ENCODE peak calls at places on chromosome 1, in eight cellular contexts. One of them, this sample, is unnamed.

GRCh38 chr1:189774721-189775287 is 702.9 kb downstream of the BRINP3 start:
- DNase-seq in T-cell: no peak
- DNase-seq in lower leg skin: no peak
- DNase-seq in GM03348: no peak
- DNase-seq in K562: no peak
- DNase-seq in naive thymus-derived CD8-positive, alpha-beta T cell: no peak
- DNase-seq in cardiac fibroblast: no peak
- DNase-seq in SW480: no peak
- DNase-seq in this sample: no peak

GRCh38 chr1:234969011-234969441 is 159.6 kb downstream of the TOMM20 start:
- DNase-seq in K562: no peak
- DNase-seq in T-cell: no peak
- DNase-seq in cardiac fibroblast: no peak
- DNase-seq in SW480: no peak
- DNase-seq in GM03348: no peak
- DNase-seq in naive thymus-derived CD8-positive, alpha-beta T cell: no peak
- DNase-seq in lower leg skin: no peak
- DNase-seq in this sample: no peak

GRCh38 chr1:112712191-112712590 is 2.9 kb downstream of the PPM1J start:
- DNase-seq in K562: no peak
- DNase-seq in GM03348: no peak
- DNase-seq in SW480: no peak
- DNase-seq in cardiac fibroblast: no peak
- DNase-seq in naive thymus-derived CD8-positive, alpha-beta T cell: no peak
- DNase-seq in lower leg skin: no peak
- DNase-seq in T-cell: no peak
- DNase-seq in this sample: no peak

GRCh38 chr1:96596226-96596625 is 125.4 kb upstream of the PTBP2 start:
- DNase-seq in SW480: peak
- DNase-seq in T-cell: peak
- DNase-seq in cardiac fibroblast: peak
- DNase-seq in K562: peak
- DNase-seq in naive thymus-derived CD8-positive, alpha-beta T cell: no peak
- DNase-seq in GM03348: peak
- DNase-seq in lower leg skin: no peak
- DNase-seq in this sample: peak

GRCh38 chr1:51328926-51329325 is 1.4 kb downstream of the TTC39A start:
- DNase-seq in T-cell: no peak
- DNase-seq in SW480: no peak
- DNase-seq in GM03348: no peak
- DNase-seq in naive thymus-derived CD8-positive, alpha-beta T cell: no peak
- DNase-seq in lower leg skin: no peak
- DNase-seq in K562: no peak
- DNase-seq in cardiac fibroblast: no peak
- DNase-seq in this sample: no peak

GRCh38 chr1:19582318-19582717 is 61.8 kb upstream of the NBL1 start:
- DNase-seq in GM03348: no peak
- DNase-seq in lower leg skin: no peak
- DNase-seq in T-cell: peak
- DNase-seq in naive thymus-derived CD8-positive, alpha-beta T cell: peak
- DNase-seq in SW480: peak
- DNase-seq in cardiac fibroblast: no peak
- DNase-seq in K562: peak
- DNase-seq in this sample: peak

GRCh38 chr1:43659384-43659783 is 9.4 kb downstream of the KDM4A start:
- DNase-seq in SW480: no peak
- DNase-seq in K562: no peak
- DNase-seq in GM03348: no peak
- DNase-seq in cardiac fibroblast: no peak
- DNase-seq in T-cell: no peak
- DNase-seq in naive thymus-derived CD8-positive, alpha-beta T cell: no peak
- DNase-seq in lower leg skin: no peak
- DNase-seq in this sample: no peak

GRCh38 chr1:12518956-12519707 is 98.9 kb downstream of the DHRS3 start:
- DNase-seq in cardiac fibroblast: peak
- DNase-seq in K562: no peak
- DNase-seq in T-cell: no peak
- DNase-seq in GM03348: peak
- DNase-seq in naive thymus-derived CD8-positive, alpha-beta T cell: no peak
- DNase-seq in SW480: no peak
- DNase-seq in lower leg skin: peak
- DNase-seq in this sample: no peak

GRCh38 chr1:204446413-204447111 is 34.9 kb upstream of the PPP1R15B start:
- DNase-seq in T-cell: peak
- DNase-seq in GM03348: peak
- DNase-seq in naive thymus-derived CD8-positive, alpha-beta T cell: peak
- DNase-seq in lower leg skin: no peak
- DNase-seq in K562: peak
- DNase-seq in SW480: peak
- DNase-seq in cardiac fibroblast: peak
- DNase-seq in this sample: peak